ENCODE peak calls at places on chromosome 7, in five cellular contexts. H, C, D, K and V are unnamed samples.

GRCh38 chr7:144835668-144836544 is at the start of gene TPK1:
- DNase-seq in H (peak; percentile 98), C (peak; percentile 55), D (peak; percentile 94), K (peak; percentile 85), V (peak; percentile 93)

GRCh38 chr7:103637726-103638125 is 191.7 kb upstream of the SLC26A5 start:
- DNase-seq in H (no peak), C (no peak), D (no peak), K (peak; percentile 41), V (no peak)

GRCh38 chr7:107162466-107162865 is 6.3 kb upstream of the HBP1 start:
- DNase-seq in H (no peak), C (no peak), D (no peak), K (no peak), V (no peak)

GRCh38 chr7:20374391-20374790 is 43.7 kb downstream of the ITGB8 start:
- DNase-seq in H (no peak), C (no peak), D (no peak), K (no peak), V (no peak)

GRCh38 chr7:17706255-17706654 is 234.0 kb downstream of the SNX13 start:
- DNase-seq in H (no peak), C (no peak), D (no peak), K (no peak), V (no peak)

GRCh38 chr7:48130658-48131108 is 40.6 kb upstream of the ABCA13 start:
- DNase-seq in H (no peak), C (no peak), D (no peak), K (peak; percentile 58), V (no peak)

GRCh38 chr7:155223503-155223902 is 74.2 kb upstream of the INSIG1 start:
- DNase-seq in H (no peak), C (no peak), D (no peak), K (no peak), V (no peak)

GRCh38 chr7:132090444-132090843 is 485.8 kb downstream of the PLXNA4 start:
- DNase-seq in H (peak; percentile 4), C (no peak), D (no peak), K (no peak), V (no peak)

GRCh38 chr7:131038153-131038552 is 289.5 kb upstream of the MKLN1 start:
- DNase-seq in H (no peak), C (no peak), D (no peak), K (no peak), V (no peak)

GRCh38 chr7:139875821-139876241 is 46.8 kb downstream of the TBXAS1 start:
- DNase-seq in H (no peak), C (no peak), D (no peak), K (no peak), V (no peak)

GRCh38 chr7:114085313-114085591 is 166.4 kb upstream of the PPP1R3A start:
- DNase-seq in H (no peak), C (no peak), D (peak; percentile 67), K (peak; percentile 12), V (no peak)

GRCh38 chr7:114087674-114088539 is 169.1 kb upstream of the PPP1R3A start:
- DNase-seq in H (no peak), C (no peak), D (peak; percentile 81), K (no peak), V (peak; percentile 49)

GRCh38 chr7:114085592-114086490 is 167.0 kb upstream of the PPP1R3A start:
- DNase-seq in H (peak; percentile 82), C (peak; percentile 61), D (peak; percentile 87), K (peak; percentile 16), V (peak; percentile 86)

GRCh38 chr7:114086906-114087651 is 168.3 kb upstream of the PPP1R3A start:
- DNase-seq in H (peak; percentile 24), C (no peak), D (peak; percentile 52), K (peak; percentile 3), V (peak; percentile 35)

GRCh38 chr7:114086491-114086905 is 167.7 kb upstream of the PPP1R3A start:
- DNase-seq in H (no peak), C (no peak), D (peak; percentile 44), K (no peak), V (peak; percentile 48)
- H3K4me3 ChIP-seq in H (peak overlapping the region; percentile 54), C (peak overlapping the region; percentile 94), D (peak overlapping the region; percentile 66), K (no peak overlapping the region), V (peak overlapping the region; percentile 62)

GRCh38 chr7:99559276-99559915 is 954 bp downstream of the ZNF655 start:
- DNase-seq in H (no peak), C (no peak), D (no peak), K (no peak), V (no peak)

GRCh38 chr7:99558306-99559275 is at the start of gene ZNF655:
- DNase-seq in H (peak; percentile 87), C (peak; percentile 33), D (peak; percentile 98), K (peak; percentile 73), V (peak; percentile 99)

GRCh38 chr7:99557940-99558305 is 519 bp upstream of the ZNF655 start:
- DNase-seq in H (no peak), C (no peak), D (peak; percentile 52), K (no peak), V (peak; percentile 60)

GRCh38 chr7:99554929-99555328 is 3.0 kb upstream of the FAM200A start:
- DNase-seq in H (no peak), C (no peak), D (no peak), K (no peak), V (no peak)

DNA sequence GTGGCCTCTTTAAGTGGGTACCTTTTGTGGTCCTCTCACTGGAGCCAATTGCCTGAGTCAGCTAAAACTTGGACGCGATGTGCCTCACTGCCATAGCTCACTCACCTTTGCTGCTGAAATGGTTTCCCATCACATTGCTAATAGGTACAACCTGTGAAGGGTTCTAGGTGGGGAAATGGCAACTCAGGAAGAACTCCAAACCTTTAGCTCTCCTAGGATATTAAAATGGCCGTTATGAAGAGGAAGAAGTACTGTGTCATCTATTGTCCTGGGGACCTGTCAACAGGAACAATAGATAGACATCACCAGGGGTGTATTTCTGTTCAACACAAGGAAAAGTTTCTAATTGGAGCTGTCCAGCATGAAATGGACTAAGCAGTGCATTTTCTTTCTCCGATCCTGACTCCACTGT is 1.2 kb upstream of the ZNF655 start:
- DNase-seq in H (no peak), C (no peak), D (no peak), K (no peak), V (peak; percentile 2)
- H3K4me3 ChIP-seq in H (peak overlapping the region; percentile 87), C (no peak overlapping the region), D (peak overlapping the region; percentile 99), K (peak overlapping the region; percentile 78), V (no peak overlapping the region)

GRCh38 chr7:147915781-147916180 is 674.8 kb upstream of the C7orf33 start:
- DNase-seq in H (no peak), C (no peak), D (peak; percentile 56), K (no peak), V (peak; percentile 40)
- H3K4me3 ChIP-seq in H (no peak overlapping the region), C (no peak overlapping the region), D (no peak overlapping the region), K (no peak overlapping the region), V (no peak overlapping the region)

GRCh38 chr7:27154901-27155815 is 1.3 kb downstream of the HOXA7 start:
- DNase-seq in H (no peak), C (no peak), D (no peak), K (peak; percentile 84), V (peak; percentile 66)
- H3K4me3 ChIP-seq in H (no peak overlapping the region), C (peak overlapping the region; percentile 73), D (peak overlapping the region; percentile 56), K (peak overlapping the region; percentile 51), V (no peak overlapping the region)

GRCh38 chr7:23469150-23469960 is 936 bp downstream of the IGF2BP3 start:
- DNase-seq in H (peak; percentile 35), C (no peak), D (no peak), K (peak; percentile 19), V (peak; percentile 63)

GRCh38 chr7:23470290-23471089 is at the start of gene IGF2BP3:
- DNase-seq in H (peak; percentile 99), C (no peak), D (peak; percentile 97), K (peak; percentile 90), V (peak; percentile 84)

GRCh38 chr7:23468721-23469149 is 1.6 kb downstream of the IGF2BP3 start:
- DNase-seq in H (no peak), C (no peak), D (peak; percentile 31), K (no peak), V (peak; percentile 53)

GRCh38 chr7:23471090-23471859 is 984 bp upstream of the IGF2BP3 start:
- DNase-seq in H (peak; percentile 82), C (no peak), D (peak; percentile 97), K (peak; percentile 46), V (peak; percentile 92)

DNA sequence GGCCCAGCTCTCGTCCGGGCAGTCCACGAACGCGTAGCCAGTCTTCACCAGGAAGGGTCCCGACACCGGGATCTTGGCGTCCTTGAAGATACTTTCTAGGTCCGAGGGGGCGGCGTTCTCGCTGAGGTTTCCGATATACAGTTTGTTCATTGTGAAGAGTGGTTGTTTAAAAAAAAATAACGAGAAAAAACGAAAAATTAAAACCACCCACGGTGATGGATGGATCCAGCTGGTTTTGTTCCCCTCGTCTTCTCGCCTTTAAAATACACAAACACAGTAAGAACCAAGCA is 385 bp downstream of the IGF2BP3 start:
- DNase-seq in H (no peak), C (no peak), D (no peak), K (no peak), V (no peak)
- H3K4me3 ChIP-seq in H (peak overlapping the region; percentile 72), C (peak overlapping the region; percentile 42), D (peak overlapping the region; percentile 64), K (peak overlapping the region; percentile 27), V (peak overlapping the region; percentile 98)